ENCODE peak calls at places on chromosomes 1 and 21, in five cellular contexts. U is aorta, M is SJSA1, R is H1, H is psoas muscle. K is an unnamed sample. For H3K4me1 and H3K9me3, the result is how much of the 10 kb centered on the place peaks cover.

GRCh38 chr1:113701429-113701828 is 57.9 kb downstream of the PHTF1 start:
- DNase-seq in U (no peak), R (peak), H (no peak), M (no peak), K (no peak)

GRCh38 chr1:101136739-101137138 is 100.1 kb upstream of the S1PR1 start:
- DNase-seq in R (no peak), M (peak), H (no peak), U (no peak), K (no peak)

GRCh38 chr1:43600033-43601020 is 49.6 kb upstream of the KDM4A start:
- DNase-seq in H (no peak), U (no peak), M (no peak), R (no peak), K (no peak)

GRCh38 chr1:150791587-150791986 is 16.5 kb downstream of the CTSK start:
- DNase-seq in R (no peak), U (no peak), M (no peak), H (no peak), K (no peak)

GRCh38 chr1:222171005-222171404 is 376.9 kb downstream of the HHIPL2 start:
- DNase-seq in R (no peak), M (no peak), H (no peak), U (no peak), K (peak)

GRCh38 chr1:58584082-58584895 is 7.2 kb upstream of the TACSTD2 start:
- DNase-seq in M (peak), R (no peak), U (peak), H (peak), K (no peak)

GRCh38 chr1:51288578-51288977 is 41.8 kb downstream of the TTC39A start:
- DNase-seq in H (no peak), R (no peak), U (no peak), M (no peak), K (no peak)

GRCh38 chr1:92910081-92910480 is 51.2 kb downstream of the DIPK1A start:
- DNase-seq in R (no peak), M (no peak), H (no peak), U (no peak), K (no peak)

GRCh38 chr1:234607091-234608025 is 2.6 kb downstream of the IRF2BP2 start:
- DNase-seq in R (no peak), H (peak), U (no peak), M (peak), K (peak)

GRCh38 chr1:222886194-222887126 is 71.6 kb downstream of the DISP1 start:
- DNase-seq in M (no peak), U (no peak), R (no peak), H (no peak), K (no peak)

GRCh38 chr1:16981269-16981849 is 939 bp upstream of the MFAP2 start:
- DNase-seq in R (no peak), U (no peak), M (peak), H (no peak), K (no peak)

GRCh38 chr1:61287734-61288133 is 205.4 kb downstream of the NFIA start:
- DNase-seq in H (no peak), U (no peak), R (no peak), M (no peak), K (no peak)

GRCh38 chr1:100366209-100366525 is 13.9 kb downstream of the CDC14A start:
- DNase-seq in R (no peak), H (no peak), U (no peak), M (no peak), K (no peak)

GRCh38 chr1:57340361-57341192 is 83.3 kb downstream of the DAB1 start:
- DNase-seq in M (no peak), R (no peak), U (no peak), H (no peak), K (no peak)

GRCh38 chr1:71465093-71465492 is 384.3 kb upstream of the ZRANB2 start:
- DNase-seq in M (no peak), H (no peak), U (no peak), R (no peak), K (no peak)

GRCh38 chr1:154198756-154199562 is 7.1 kb upstream of the TPM3 start:
- DNase-seq in H (no peak), U (no peak), R (no peak), M (peak), K (no peak)

GRCh38 chr1:160251687-160252526 is 10.4 kb downstream of the DCAF8 start:
- DNase-seq in M (peak), R (no peak), H (peak), U (no peak), K (peak)

GRCh38 chr1:200837931-200838571 is 34.7 kb upstream of the GPR25 start:
- DNase-seq in R (no peak), M (peak), U (no peak), H (no peak), K (no peak)

GRCh38 chr1:198563578-198563977 is 23.1 kb upstream of the ATP6V1G3 start:
- DNase-seq in M (no peak), U (no peak), H (no peak), R (no peak), K (no peak)

GRCh38 chr1:179146476-179146875 is 64.6 kb downstream of the TOR3A start:
- DNase-seq in M (no peak), H (no peak), R (no peak), U (no peak), K (no peak)

GRCh38 chr21:26117324-26117971 is 53.1 kb downstream of the APP start:
- DNase-seq in R (no peak), U (no peak), H (no peak), M (no peak), K (no peak)

GRCh38 chr1:6889875-6890480 is 104.7 kb downstream of the CAMTA1 start:
- DNase-seq in R (no peak), H (no peak), M (peak), U (peak), K (peak)

DNA sequence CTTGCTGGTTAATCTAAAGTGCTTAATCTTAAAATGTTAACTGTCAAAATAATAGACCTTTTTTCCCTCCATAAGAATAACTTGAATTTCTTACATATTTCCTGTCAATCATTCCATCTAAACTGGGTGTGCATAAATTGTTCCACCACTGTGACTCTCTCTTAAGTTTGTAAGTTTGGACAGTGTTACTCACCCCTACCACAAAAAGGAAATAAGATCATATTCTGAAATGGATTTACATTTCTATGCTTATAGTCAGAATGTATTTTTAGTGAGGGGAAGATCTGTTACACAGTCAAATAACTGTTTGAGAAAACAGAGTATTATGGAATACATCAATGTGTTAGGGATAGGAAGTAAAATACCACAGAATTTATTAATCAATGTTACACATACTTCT is 109.6 kb upstream of the DPYD start:
- DNase-seq in H (no peak), R (no peak), M (peak), U (no peak), K (no peak)
- H3K4me1 ChIP-seq in H (under half), R (under half), M (under half), U (under half), K (under half)

GRCh38 chr1:2824999-2825398 is 23.5 kb upstream of the TTC34 start:
- DNase-seq in M (no peak), H (peak), U (no peak), R (no peak), K (no peak)
- H3K9me3 ChIP-seq in M (under half), H (under half), U (under half), R (half or more), K (under half)

GRCh38 chr21:29250642-29251041 is 48.1 kb upstream of the BACH1 start:
- DNase-seq in H (no peak), R (no peak), U (no peak), M (no peak), K (no peak)
- H3K4me1 ChIP-seq in H (under half), R (under half), U (under half), M (under half), K (under half)

GRCh38 chr1:4691766-4692405 is 37.5 kb downstream of the AJAP1 start:
- DNase-seq in R (no peak), H (no peak), M (no peak), U (no peak), K (no peak)

GRCh38 chr1:4692437-4692836 is 38.0 kb downstream of the AJAP1 start:
- DNase-seq in M (no peak), R (no peak), U (no peak), H (no peak), K (no peak)

GRCh38 chr1:4694492-4694891 is 40.1 kb downstream of the AJAP1 start:
- DNase-seq in M (no peak), R (no peak), H (no peak), U (no peak), K (no peak)

GRCh38 chr1:4693891-4694290 is 39.5 kb downstream of the AJAP1 start:
- DNase-seq in H (no peak), U (no peak), R (no peak), M (no peak), K (no peak)

DNA sequence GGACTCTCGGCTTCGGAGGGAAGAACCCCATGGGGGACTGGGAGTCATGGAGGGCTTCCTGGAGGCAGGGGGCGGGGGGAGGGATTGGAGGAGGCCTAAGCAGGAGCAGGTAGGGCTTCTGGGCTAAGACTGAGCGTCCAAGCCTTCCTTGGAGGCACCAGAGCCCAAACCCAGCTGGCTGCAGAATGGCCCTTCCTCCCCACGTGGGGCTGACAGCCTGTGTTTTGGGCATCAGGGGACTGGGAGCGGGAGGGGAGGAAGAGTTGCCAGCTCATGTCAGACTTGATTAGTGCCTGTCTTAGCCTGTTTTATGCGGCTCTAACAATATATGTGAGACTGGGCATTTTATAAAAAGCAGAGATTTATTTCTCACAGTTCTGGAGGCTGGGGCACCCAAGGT is 38.9 kb downstream of the AJAP1 start:
- DNase-seq in U (no peak), M (no peak), R (no peak), H (no peak), K (no peak)
- H3K9me3 ChIP-seq in U (under half), M (under half), R (under half), H (under half), K (under half)

DNA sequence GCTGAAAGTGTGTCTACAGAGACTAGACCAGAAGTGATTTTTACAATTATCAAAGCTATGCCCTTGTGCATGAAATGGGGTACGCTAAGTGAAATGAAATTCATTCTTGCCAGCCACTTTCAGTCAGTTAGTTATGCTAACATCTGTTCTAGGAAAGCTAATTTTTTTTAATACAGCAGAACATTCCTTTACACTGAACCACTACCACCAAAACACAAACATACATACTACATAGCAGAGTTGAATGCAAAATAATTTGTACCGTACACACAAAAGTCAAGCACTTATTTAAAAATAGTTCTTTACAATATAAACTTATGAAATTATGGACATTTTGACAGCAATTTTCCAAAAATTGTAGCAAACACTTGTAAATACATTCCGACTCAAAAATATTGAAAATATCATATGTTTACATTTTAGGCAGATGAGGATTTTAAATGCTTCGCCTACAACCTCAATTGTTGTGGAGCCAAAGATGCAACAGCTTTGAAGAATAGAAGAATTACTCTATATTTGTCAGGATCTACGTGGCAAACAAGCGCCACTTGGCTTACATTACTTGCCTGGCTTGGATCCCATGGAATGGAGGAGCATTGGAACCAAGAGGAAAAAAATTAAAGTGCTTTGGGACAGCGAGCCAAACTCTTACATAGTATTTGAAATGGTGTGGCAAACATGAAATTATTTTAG is 30.6 kb downstream of the WLS start:
- DNase-seq in R (no peak), H (no peak), M (no peak), U (no peak), K (no peak)
- H3K4me1 ChIP-seq in R (under half), H (half or more), M (under half), U (under half), K (under half)

GRCh38 chr1:2831596-2832212 is 30.2 kb upstream of the TTC34 start:
- DNase-seq in H (no peak), R (no peak), U (no peak), M (no peak), K (no peak)
- H3K9me3 ChIP-seq in H (under half), R (half or more), U (under half), M (under half), K (under half)